ENCODE peak calls at places on chromosomes 5 and 9, in six cellular contexts. S, U, K, J, I and V are unnamed samples. For H3K36me3, the result is how much of the 10 kb centered on the place peaks cover.

GRCh38 chr9:112849363-112849922 is 41.2 kb downstream of the SLC46A2 start:
- DNase-seq in S (no peak), K (no peak), I (no peak), J (no peak), U (no peak), V (no peak)

GRCh38 chr5:146466521-146467349 is 19.6 kb downstream of the TCERG1 start:
- DNase-seq in U (no peak), S (peak), I (peak), K (no peak), J (no peak), V (no peak)

GRCh38 chr5:99025298-99026045 is 96.7 kb upstream of the CHD1 start:
- DNase-seq in I (peak), S (no peak), U (no peak), K (no peak), J (no peak), V (no peak)

GRCh38 chr5:24905123-24905522 is 260.3 kb upstream of the CDH10 start:
- DNase-seq in I (peak), S (peak), U (no peak), K (no peak), J (no peak), V (no peak)

GRCh38 chr9:108580021-108580439 is 275.8 kb downstream of the ACTL7B start:
- DNase-seq in U (no peak), J (no peak), I (peak), K (no peak), S (peak), V (no peak)

GRCh38 chr5:151869843-151870242 is 54.8 kb downstream of the GLRA1 start:
- DNase-seq in S (no peak), U (no peak), I (no peak), K (no peak), J (no peak), V (no peak)

GRCh38 chr5:168877132-168877895 is 298.1 kb upstream of the PANK3 start:
- DNase-seq in I (no peak), K (no peak), S (no peak), U (no peak), J (no peak), V (no peak)

GRCh38 chr5:29134418-29134817 is 2059.1 kb upstream of the CDH6 start:
- DNase-seq in U (no peak), J (no peak), S (no peak), I (no peak), K (no peak), V (no peak)

GRCh38 chr9:35729700-35730485 is 2.1 kb downstream of the TLN1 start:
- DNase-seq in S (peak), U (peak), K (no peak), J (peak), I (peak), V (peak)

GRCh38 chr5:62686692-62687091 is 108.1 kb downstream of the LRRC70 start:
- DNase-seq in U (no peak), S (no peak), J (no peak), K (no peak), I (no peak), V (no peak)

GRCh38 chr5:149559712-149560111 is 8.5 kb upstream of the CSNK1A1 start:
- DNase-seq in J (no peak), S (peak), I (no peak), K (no peak), U (no peak), V (no peak)

GRCh38 chr9:6506571-6506970 is 93.6 kb downstream of the UHRF2 start:
- DNase-seq in S (peak), U (no peak), J (no peak), K (no peak), I (peak), V (no peak)

GRCh38 chr9:73152445-73152844 is 780 bp downstream of the ANXA1 start:
- DNase-seq in I (peak), K (no peak), S (peak), U (no peak), J (no peak), V (no peak)
- H3K36me3 ChIP-seq in I (under half), K (under half), S (under half), U (under half), J (under half), V (under half)

GRCh38 chr5:14593326-14594036 is 11.9 kb downstream of the OTULINL start:
- DNase-seq in U (no peak), S (peak), I (no peak), K (no peak), J (no peak), V (no peak)
- H3K4me3 ChIP-seq in U (no peak), S (no peak), I (no peak), K (no peak), J (no peak), V (peak)

DNA sequence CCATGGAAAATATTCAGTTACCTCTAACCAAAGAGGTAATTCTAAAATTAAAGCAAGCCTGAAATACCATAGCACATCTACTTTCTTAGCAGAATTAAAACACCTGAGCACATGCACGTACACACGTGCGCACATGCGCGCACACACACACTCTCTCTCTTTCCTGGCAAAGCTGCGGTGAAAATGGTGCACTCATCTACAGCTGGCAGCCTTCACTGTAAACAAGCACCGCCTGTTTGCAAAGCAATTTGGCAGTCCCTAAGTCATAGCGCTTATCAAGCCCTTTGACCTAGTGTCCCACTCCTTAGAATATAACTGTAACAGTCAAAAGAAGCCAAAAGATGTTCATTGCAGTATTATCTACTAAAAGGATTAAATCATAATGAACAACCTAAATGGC is 278.7 kb downstream of the DENND1A start:
- DNase-seq in I (no peak), U (no peak), J (no peak), S (no peak), K (no peak), V (no peak)
- H3K36me3 ChIP-seq in I (under half), U (under half), J (under half), S (under half), K (under half), V (under half)

GRCh38 chr9:131282688-131283422 is 6.5 kb upstream of the FAM78A start:
- DNase-seq in S (peak), I (no peak), K (peak), U (peak), J (no peak), V (no peak)
- H3K4me3 ChIP-seq in S (peak), I (no peak), K (peak), U (peak), J (peak), V (peak)

GRCh38 chr9:38106488-38106887 is 37.5 kb upstream of the SHB start:
- DNase-seq in K (no peak), U (no peak), S (no peak), I (peak), J (no peak), V (no peak)

GRCh38 chr9:38107811-38108304 is 38.8 kb upstream of the SHB start:
- DNase-seq in S (no peak), J (peak), U (peak), K (no peak), I (no peak), V (no peak)

GRCh38 chr9:38109601-38110000 is 40.6 kb upstream of the SHB start:
- DNase-seq in U (no peak), J (peak), I (no peak), K (no peak), S (no peak), V (no peak)

GRCh38 chr9:38108326-38108725 is 39.3 kb upstream of the SHB start:
- DNase-seq in I (no peak), S (no peak), U (no peak), K (no peak), J (peak), V (no peak)

GRCh38 chr9:38107405-38107804 is 38.4 kb upstream of the SHB start:
- DNase-seq in I (no peak), S (no peak), K (no peak), J (no peak), U (no peak), V (no peak)
- H3K36me3 ChIP-seq in I (under half), S (under half), K (under half), J (under half), U (under half), V (under half)

DNA sequence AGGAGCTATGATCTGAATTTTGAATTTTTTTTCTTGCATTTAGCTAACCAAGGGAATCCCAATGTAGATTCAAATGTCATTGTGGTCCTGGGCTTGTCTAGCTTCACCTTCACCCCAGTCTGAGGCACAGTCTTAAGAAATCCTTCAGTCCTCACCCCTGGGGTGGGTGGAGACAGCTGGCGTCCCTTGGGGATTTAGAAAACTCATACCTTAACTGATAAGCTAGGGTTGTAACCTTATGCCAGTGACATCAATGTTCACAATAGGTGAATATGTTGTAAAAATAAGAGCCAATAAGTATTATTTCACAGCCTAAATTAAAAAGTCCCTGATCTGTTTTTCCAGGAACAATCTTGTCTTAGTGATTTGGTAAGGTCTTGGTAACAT is 4.6 kb downstream of the ISOC1 start:
- DNase-seq in K (no peak), J (no peak), U (no peak), S (no peak), I (no peak), V (no peak)
- H3K4me3 ChIP-seq in K (no peak), J (no peak), U (peak), S (no peak), I (no peak), V (no peak)